ENCODE peak calls at places on chromosomes 16 and 17, in seven cellular contexts. O is trophoblast cell, M is IMR-90, B is mesenchymal stem cell, C is H9, W is H1, N is mesendoderm. D is an unnamed sample.

GRCh38 chr16:12574721-12575120 is 229.0 kb downstream of the CPPED1 start:
- DNase-seq in O (no peak), M (no peak), B (no peak), C (no peak), W (no peak), N (no peak), D (no peak)

GRCh38 chr17:61616783-61617182 is 25.8 kb upstream of the NACA2 start:
- DNase-seq in O (no peak), M (no peak), B (no peak), C (no peak), W (no peak), N (no peak), D (no peak)

GRCh38 chr17:62713096-62713870 is 85.8 kb downstream of the MRC2 start:
- DNase-seq in O (no peak), M (no peak), B (no peak), C (peak), W (no peak), N (no peak), D (no peak)

GRCh38 chr16:66427036-66427446 is at the start of gene BEAN1:
- DNase-seq in O (peak), M (no peak), B (no peak), C (no peak), W (no peak), N (no peak), D (no peak)

GRCh38 chr16:54928016-54928356 is 2.7 kb upstream of the IRX5 start:
- DNase-seq in O (no peak), M (no peak), B (peak), C (no peak), W (no peak), N (no peak), D (peak)

GRCh38 chr17:17681187-17681743 is at the start of gene RAI1:
- DNase-seq in O (peak), M (peak), B (peak), C (peak), W (no peak), N (peak), D (no peak)

GRCh38 chr17:44627513-44627912 is 28.8 kb upstream of the MEIOC start:
- DNase-seq in O (no peak), M (no peak), B (no peak), C (no peak), W (no peak), N (no peak), D (no peak)

GRCh38 chr17:7404737-7405412 is 978 bp upstream of the TMEM256 start:
- DNase-seq in O (no peak), M (no peak), B (peak), C (peak), W (no peak), N (peak), D (peak)

GRCh38 chr17:59620518-59621259 is 994 bp downstream of the CLTC start:
- DNase-seq in O (peak), M (no peak), B (peak), C (peak), W (no peak), N (peak), D (no peak)

GRCh38 chr17:77240976-77241375 is 100.2 kb downstream of the SEC14L1 start:
- DNase-seq in O (no peak), M (no peak), B (no peak), C (no peak), W (no peak), N (no peak), D (no peak)

GRCh38 chr17:44921122-44921882 is 6.0 kb upstream of the GFAP start:
- DNase-seq in O (no peak), M (no peak), B (no peak), C (peak), W (no peak), N (peak), D (peak)

GRCh38 chr17:10600551-10600950 is 51.1 kb upstream of the MYH2 start:
- DNase-seq in O (peak), M (peak), B (no peak), C (no peak), W (no peak), N (no peak), D (no peak)

GRCh38 chr16:48161906-48162305 is 6.1 kb upstream of the ABCC12 start:
- DNase-seq in O (no peak), M (no peak), B (no peak), C (no peak), W (no peak), N (no peak), D (no peak)

GRCh38 chr17:81509048-81509686 is 3.4 kb downstream of the ACTG1 start:
- DNase-seq in O (peak), M (no peak), B (no peak), C (peak), W (no peak), N (peak), D (no peak)

GRCh38 chr16:27109666-27110523 is 43.2 kb downstream of the C16orf82 start:
- DNase-seq in O (peak), M (peak), B (peak), C (peak), W (peak), N (peak), D (peak)

GRCh38 chr16:86424968-86425367 is 85.4 kb upstream of the FOXF1 start:
- DNase-seq in O (no peak), M (no peak), B (no peak), C (no peak), W (no peak), N (peak), D (no peak)

GRCh38 chr17:45315583-45316270 is 1.1 kb downstream of the MAP3K14 start:
- DNase-seq in O (no peak), M (no peak), B (no peak), C (no peak), W (no peak), N (no peak), D (peak)

GRCh38 chr16:49460786-49461470 is 87.3 kb downstream of the C16orf78 start:
- DNase-seq in O (no peak), M (no peak), B (no peak), C (peak), W (no peak), N (no peak), D (no peak)

GRCh38 chr16:28092721-28093382 is 29.3 kb upstream of the GSG1L start:
- DNase-seq in O (peak), M (no peak), B (no peak), C (peak), W (peak), N (peak), D (no peak)

GRCh38 chr17:35973333-35974260 is 7.7 kb downstream of the CCL16 start:
- DNase-seq in O (no peak), M (peak), B (peak), C (no peak), W (no peak), N (peak), D (no peak)

GRCh38 chr17:79777166-79777843 is 643 bp upstream of the CBX2 start:
- DNase-seq in O (no peak), M (peak), B (peak), C (peak), W (no peak), N (peak), D (peak)

GRCh38 chr17:69578385-69578936 is 164.0 kb downstream of the MAP2K6 start:
- DNase-seq in O (no peak), M (no peak), B (no peak), C (no peak), W (no peak), N (no peak), D (no peak)

GRCh38 chr17:35214192-35214591 is 20.0 kb upstream of the SLC35G3 start:
- DNase-seq in O (no peak), M (no peak), B (no peak), C (no peak), W (no peak), N (no peak), D (no peak)

GRCh38 chr16:72202014-72202413 is 30.1 kb upstream of the PMFBP1 start:
- DNase-seq in O (no peak), M (no peak), B (no peak), C (no peak), W (no peak), N (no peak), D (no peak)

GRCh38 chr16:89595330-89596060 is 17.9 kb upstream of the DPEP1 start:
- DNase-seq in O (no peak), M (no peak), B (no peak), C (no peak), W (no peak), N (no peak), D (no peak)
- H2BK5ac ChIP-seq in O (no peak), M (no peak), B (no peak), C (no peak), W (peak), N (no peak), D (peak)

GRCh38 chr16:1981398-1981836 is at the start of gene NOXO1:
- DNase-seq in O (no peak), M (no peak), B (no peak), C (no peak), W (no peak), N (peak), D (no peak)

GRCh38 chr16:1983544-1984346 is at the start of gene GFER:
- DNase-seq in O (peak), M (peak), B (peak), C (peak), W (peak), N (peak), D (peak)

GRCh38 chr16:1981972-1982574 is 804 bp upstream of the NOXO1 start:
- DNase-seq in O (no peak), M (no peak), B (no peak), C (no peak), W (no peak), N (no peak), D (no peak)

GRCh38 chr16:1984347-1985225 is 593 bp downstream of the GFER start:
- DNase-seq in O (no peak), M (peak), B (no peak), C (peak), W (no peak), N (no peak), D (no peak)

DNA sequence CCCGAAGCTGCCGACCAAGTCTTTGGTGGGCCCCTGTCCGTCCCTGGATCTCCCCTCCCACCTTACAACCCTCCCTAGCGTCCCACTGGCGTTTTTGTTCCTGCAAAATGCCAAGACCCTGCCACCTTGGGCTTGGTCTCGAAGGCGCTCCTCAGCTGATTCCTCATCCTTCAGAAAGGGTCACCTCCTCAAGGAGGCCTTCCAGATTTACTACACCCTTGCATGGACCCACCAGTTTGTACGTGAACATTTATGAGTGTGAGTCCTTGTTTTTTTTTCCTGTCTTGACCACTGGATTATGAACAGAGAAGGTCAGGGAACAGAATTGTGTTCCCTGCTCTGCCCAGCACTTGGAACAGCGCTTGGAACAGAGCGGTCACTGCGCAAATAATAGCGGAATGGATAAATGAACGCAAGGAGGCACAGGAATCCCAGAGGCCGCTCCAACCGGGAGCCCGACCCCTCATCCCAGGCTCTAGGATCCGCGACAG is 895 bp upstream of the GFER start:
- DNase-seq in O (no peak), M (no peak), B (no peak), C (no peak), W (no peak), N (no peak), D (no peak)
- H3K4ac ChIP-seq in O (no peak), M (no peak), B (no peak), C (no peak), W (no peak), N (no peak), D (no peak)

DNA sequence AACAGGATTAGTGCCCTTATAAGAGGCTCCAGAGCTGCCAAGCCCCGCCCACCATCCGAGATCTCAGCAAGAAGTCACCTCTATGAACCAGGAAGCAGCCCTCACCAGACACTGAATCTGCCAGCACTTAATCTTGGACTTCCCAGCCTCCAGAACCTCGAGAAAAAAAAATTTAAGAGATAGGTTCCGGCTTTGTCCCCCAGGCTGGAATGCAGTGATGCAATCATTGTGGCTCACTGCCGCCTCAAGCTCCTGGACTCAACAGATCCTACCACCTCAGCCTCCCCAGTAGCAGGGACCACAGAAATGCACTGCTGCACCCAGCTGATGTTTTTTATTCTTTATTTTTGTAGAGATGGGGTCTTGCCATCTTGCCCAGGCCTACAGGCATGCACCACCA is 22.5 kb upstream of the ADCY9 start:
- DNase-seq in O (no peak), M (no peak), B (no peak), C (no peak), W (no peak), N (no peak), D (no peak)
- H2AK5ac ChIP-seq in O (no peak), M (no peak), B (no peak), C (no peak), W (no peak), N (no peak), D (no peak)

GRCh38 chr16:70253291-70254094 is 1.8 kb upstream of the EXOSC6 start:
- DNase-seq in O (no peak), M (peak), B (peak), C (peak), W (no peak), N (peak), D (peak)
- H2BK5ac ChIP-seq in O (no peak), M (no peak), B (no peak), C (no peak), W (no peak), N (no peak), D (no peak)

GRCh38 chr17:13334374-13334773 is 267.4 kb downstream of the HS3ST3A1 start:
- DNase-seq in O (no peak), M (no peak), B (no peak), C (no peak), W (no peak), N (no peak), D (no peak)
- H3K4ac ChIP-seq in O (no peak), M (no peak), B (no peak), C (no peak), W (no peak), N (no peak), D (no peak)

DNA sequence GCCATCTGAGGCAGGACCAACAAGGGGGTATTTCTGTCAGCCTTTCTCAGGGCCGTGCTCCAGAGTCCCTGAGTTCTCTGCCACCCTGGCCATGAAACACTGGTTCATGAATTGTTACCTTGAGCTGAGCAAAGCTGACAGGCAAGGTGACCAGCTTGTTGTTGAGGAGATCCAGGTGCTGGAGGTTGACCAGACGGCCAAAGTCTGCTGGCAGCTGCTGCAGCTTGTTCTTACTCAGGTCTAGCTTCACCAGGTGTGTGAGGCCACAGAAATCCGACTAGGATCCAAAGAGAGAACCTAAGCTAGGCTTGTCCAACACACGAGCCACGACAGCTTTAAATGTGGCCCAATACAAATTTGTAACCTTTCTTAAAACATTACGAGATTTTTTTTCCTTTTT is 4.7 kb downstream of the LRRC59 start:
- DNase-seq in O (no peak), M (no peak), B (no peak), C (no peak), W (no peak), N (no peak), D (no peak)
- H2AK5ac ChIP-seq in O (no peak), M (no peak), B (no peak), C (no peak), W (no peak), N (no peak), D (no peak)

DNA sequence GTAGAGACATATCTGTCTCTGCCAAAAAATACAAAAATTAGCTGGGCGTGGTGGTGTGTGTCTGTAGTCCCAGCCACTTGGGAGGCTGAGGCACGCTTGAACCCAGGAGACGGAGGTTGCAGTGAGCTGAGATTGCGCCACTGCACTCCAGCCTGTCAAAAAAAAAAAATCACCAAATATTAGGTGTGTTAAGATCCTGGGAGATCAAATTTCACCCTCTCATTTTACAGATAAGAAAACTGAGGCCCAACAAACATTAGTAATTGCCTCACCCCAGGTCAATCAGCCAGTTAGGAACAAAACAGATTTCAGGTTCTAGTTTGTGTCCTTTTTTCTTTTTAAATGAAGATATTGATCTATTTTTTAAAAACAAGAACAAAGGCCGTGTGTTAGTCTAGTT is 116.7 kb downstream of the MSI2 start:
- DNase-seq in O (no peak), M (no peak), B (no peak), C (no peak), W (no peak), N (no peak), D (no peak)
- H2BK5ac ChIP-seq in O (no peak), M (no peak), B (no peak), C (no peak), W (no peak), N (no peak), D (no peak)